ENCODE peak calls at places on chromosomes 13 and 19, in eight cellular contexts. X, H, I, Z, J, M, N and R are unnamed samples.

GRCh38 chr13:112892759-112893569 is 76.0 kb upstream of the MCF2L start:
- DNase-seq in X (no peak), H (no peak), I (no peak), Z (no peak), J (no peak), M (no peak), N (peak; percentile 70), R (no peak)

GRCh38 chr13:97413694-97414093 is 20.3 kb upstream of the RAP2A start:
- DNase-seq in X (no peak), H (no peak), I (no peak), Z (no peak), J (no peak), M (no peak), N (no peak), R (no peak)

GRCh38 chr19:14059652-14060155 is 2.2 kb downstream of the PALM3 start:
- DNase-seq in X (no peak), H (no peak), I (no peak), Z (no peak), J (no peak), M (no peak), N (peak; percentile 29), R (no peak)

GRCh38 chr19:11539495-11540365 is 1.1 kb downstream of the CNN1 start:
- DNase-seq in X (no peak), H (no peak), I (peak; percentile 58), Z (no peak), J (no peak), M (no peak), N (no peak), R (no peak)

GRCh38 chr13:67238277-67238859 is 8.2 kb upstream of the PCDH9 start:
- DNase-seq in X (no peak), H (no peak), I (no peak), Z (no peak), J (no peak), M (no peak), N (no peak), R (no peak)

GRCh38 chr13:59494560-59494970 is 669.2 kb downstream of the DIAPH3 start:
- DNase-seq in X (no peak), H (peak; percentile 93), I (peak; percentile 38), Z (no peak), J (no peak), M (no peak), N (no peak), R (no peak)

GRCh38 chr13:44844786-44845185 is 144.5 kb downstream of the NUFIP1 start:
- DNase-seq in X (no peak), H (no peak), I (no peak), Z (peak; percentile 9), J (no peak), M (no peak), N (no peak), R (no peak)

GRCh38 chr19:23823952-23824389 is 65.3 kb upstream of the ZNF681 start:
- DNase-seq in X (no peak), H (no peak), I (no peak), Z (no peak), J (no peak), M (no peak), N (no peak), R (no peak)

GRCh38 chr19:38421856-38422255 is 4.2 kb downstream of the RASGRP4 start:
- DNase-seq in X (no peak), H (no peak), I (no peak), Z (no peak), J (no peak), M (no peak), N (no peak), R (no peak)

GRCh38 chr19:49552749-49553148 is 24.9 kb downstream of the RCN3 start:
- DNase-seq in X (peak; percentile 40), H (no peak), I (no peak), Z (no peak), J (no peak), M (no peak), N (no peak), R (no peak)

GRCh38 chr13:97629601-97630272 is 195.8 kb downstream of the RAP2A start:
- DNase-seq in X (no peak), H (no peak), I (no peak), Z (no peak), J (no peak), M (no peak), N (no peak), R (no peak)

GRCh38 chr13:97261254-97262015 is 39.3 kb downstream of the MBNL2 start:
- DNase-seq in X (no peak), H (no peak), I (no peak), Z (no peak), J (no peak), M (no peak), N (no peak), R (no peak)

GRCh38 chr13:41383400-41383799 is 72.3 kb downstream of the NAA16 start:
- DNase-seq in X (no peak), H (no peak), I (no peak), Z (no peak), J (no peak), M (no peak), N (no peak), R (no peak)

GRCh38 chr19:43438291-43439162 is 23.8 kb downstream of the TEX101 start:
- DNase-seq in X (no peak), H (peak; percentile 50), I (peak; percentile 74), Z (no peak), J (no peak), M (peak; percentile 65), N (peak; percentile 16), R (no peak)

GRCh38 chr19:4012092-4012974 is 4.8 kb downstream of the PIAS4 start:
- DNase-seq in X (no peak), H (no peak), I (no peak), Z (no peak), J (no peak), M (no peak), N (peak; percentile 84), R (no peak)

GRCh38 chr19:30063184-30064020 is 121.4 kb downstream of the URI1 start:
- DNase-seq in X (no peak), H (no peak), I (peak; percentile 13), Z (no peak), J (no peak), M (peak; percentile 42), N (no peak), R (no peak)

GRCh38 chr13:96052655-96053002 is 572 bp downstream of the UGGT2 start:
- DNase-seq in X (no peak), H (peak; percentile 70), I (no peak), Z (peak; percentile 2), J (no peak), M (no peak), N (no peak), R (no peak)

DNA sequence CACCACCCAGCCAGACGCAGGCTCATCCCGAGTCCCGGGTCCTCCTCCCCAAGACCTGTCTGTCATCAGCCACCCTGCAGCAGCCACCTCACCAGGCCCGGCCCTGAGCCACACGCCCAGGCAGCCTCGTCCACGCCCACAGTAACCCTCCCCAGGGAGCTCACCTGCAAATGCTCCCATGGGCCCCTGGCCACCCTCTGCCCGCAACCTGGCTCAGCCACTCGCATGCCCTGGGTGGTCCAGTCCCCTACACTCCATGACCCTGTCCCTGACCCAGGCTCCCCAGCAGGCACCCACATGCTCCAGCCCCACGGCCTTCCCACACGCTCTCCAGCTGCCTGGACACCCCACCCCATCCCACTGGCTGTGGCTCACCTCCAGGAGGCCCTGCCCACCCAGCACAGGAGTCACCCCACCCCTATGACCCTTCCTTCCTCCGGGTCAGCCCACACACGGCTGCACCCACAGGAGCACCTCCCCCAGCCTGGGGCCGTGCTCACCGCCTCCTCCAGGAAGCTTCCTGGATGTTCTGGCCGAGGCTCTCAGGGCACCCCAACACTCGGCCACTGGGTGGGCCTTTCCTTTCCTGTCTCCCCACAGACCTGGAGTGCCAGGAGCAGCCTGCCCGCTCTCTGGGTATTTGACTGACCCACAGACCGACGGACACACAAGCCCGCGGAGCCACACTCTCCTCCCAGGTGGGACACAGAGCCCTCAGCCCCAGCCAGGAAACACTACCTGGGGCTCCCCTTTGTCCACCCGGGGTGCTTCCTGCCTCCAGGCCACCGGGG is 3.6 kb downstream of the TMEM259 start:
- DNase-seq in X (no peak), H (no peak), I (no peak), Z (no peak), J (no peak), M (no peak), N (peak; percentile 81), R (no peak)
- H3K27ac ChIP-seq in X (no peak overlapping the region), H (peak overlapping the region; percentile 48), I (peak overlapping the region; percentile 14), Z (peak overlapping the region; percentile 60), J (peak overlapping the region; percentile 1), M (peak overlapping the region; percentile 94), N (peak overlapping the region; percentile 28), R (no peak overlapping the region)

GRCh38 chr19:58218899-58219298 is 9.8 kb upstream of the ZNF544 start:
- DNase-seq in X (no peak), H (no peak), I (no peak), Z (no peak), J (no peak), M (no peak), N (no peak), R (no peak)
- TF ChIP-seq CTCF in X (no peak), H (no peak), I (peak; percentile 20), Z (peak; percentile 36), J (no peak), M (no peak), N (no peak), R (no peak)

DNA sequence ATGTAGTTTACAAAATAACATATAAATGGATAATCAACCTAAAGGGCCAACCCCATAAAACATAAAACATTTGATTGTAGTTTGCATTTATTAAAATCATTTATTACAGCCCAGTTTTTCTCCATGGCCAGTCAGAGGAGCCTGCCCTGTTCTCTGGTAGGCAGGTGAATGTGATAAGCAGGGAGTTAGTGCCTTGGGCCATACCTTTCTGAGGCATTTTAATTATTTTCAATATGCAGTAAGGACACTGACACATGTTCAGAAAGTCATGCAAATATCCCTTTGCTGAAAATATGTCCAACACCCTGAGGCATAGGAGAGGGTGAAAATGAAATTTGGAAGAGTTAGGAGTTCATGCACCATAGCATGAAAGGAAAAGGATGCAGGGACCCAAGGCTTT is 242.6 kb upstream of the EDNRB start:
- DNase-seq in X (no peak), H (no peak), I (no peak), Z (no peak), J (no peak), M (no peak), N (no peak), R (no peak)
- H3K27ac ChIP-seq in X (no peak overlapping the region), H (no peak overlapping the region), I (no peak overlapping the region), Z (no peak overlapping the region), J (no peak overlapping the region), M (no peak overlapping the region), N (no peak overlapping the region), R (no peak overlapping the region)

GRCh38 chr19:51402117-51402516 is 11.7 kb upstream of the C19orf84 start:
- DNase-seq in X (no peak), H (no peak), I (no peak), Z (no peak), J (no peak), M (no peak), N (no peak), R (no peak)

GRCh38 chr19:51410950-51411748 is 6.3 kb downstream of the SIGLEC10 start:
- DNase-seq in X (no peak), H (no peak), I (no peak), Z (no peak), J (no peak), M (no peak), N (no peak), R (no peak)

DNA sequence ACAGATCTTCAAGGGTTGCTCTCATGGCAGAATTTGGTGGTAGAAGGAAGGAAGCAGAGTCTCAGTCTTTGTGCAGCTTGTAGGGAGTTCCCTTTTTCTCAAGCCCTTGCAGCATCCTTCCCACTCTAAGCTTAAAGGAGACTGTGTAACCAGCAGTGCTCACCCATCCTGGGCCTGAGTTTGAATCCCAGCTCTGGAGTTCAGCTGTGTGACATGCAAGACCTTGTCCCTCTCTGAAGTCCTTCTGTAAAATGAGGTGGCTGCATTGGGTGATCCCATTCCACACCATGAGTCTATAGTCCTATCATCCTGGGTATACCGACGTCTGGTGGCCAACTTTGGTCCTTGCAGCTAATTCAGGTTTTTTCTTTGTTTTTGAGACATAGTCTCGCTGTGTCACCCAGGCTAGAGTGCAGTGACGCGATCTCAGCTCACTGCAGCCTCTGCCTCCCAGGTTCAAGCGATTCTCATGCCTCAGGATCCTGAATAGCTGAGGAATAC is 9.8 kb downstream of the SIGLEC10 start:
- DNase-seq in X (no peak), H (no peak), I (no peak), Z (no peak), J (no peak), M (no peak), N (peak; percentile 31), R (no peak)
- TF ChIP-seq CTCF in X (no peak), H (no peak), I (peak; percentile 22), Z (peak; percentile 53), J (no peak), M (peak; percentile 42), N (peak; percentile 53), R (peak; percentile 10)